ENCODE peak calls at places on chromosome 16, in seven cellular contexts. C is ureter; U is epithelial cell of esophagus; Z is stimulated activated CD8-positive, alpha-beta memory T cell treated with anti-CD3 and anti-CD28 coated beads, Interleukin-15, amount 100 ng/mL, for 24 hours; S is amniotic epithelial cell; D is ACHN; G is astrocyte of the spinal cord. N is an unnamed sample.
A peak's percentile ranks its signal among the peaks of the same experiment; 100 is the strongest.

GRCh38 chr16:74732951-74733350 is 32.3 kb upstream of the MLKL start:
- DNase-seq in S (no peak), Z (no peak), U (no peak), D (no peak), G (no peak), C (no peak), N (no peak)

GRCh38 chr16:1971678-1972489 is at the start of gene TBL3:
- DNase-seq in C (peak; percentile 96), S (peak; percentile 89), G (peak; percentile 96), U (peak; percentile 95), D (peak; percentile 99), Z (peak; percentile 99), N (peak; percentile 99)

GRCh38 chr16:21301168-21301894 is 23.2 kb upstream of the CRYM start:
- DNase-seq in U (peak; percentile 95), C (peak; percentile 79), Z (no peak), G (peak; percentile 73), S (peak; percentile 52), D (peak; percentile 95), N (peak; percentile 43)

GRCh38 chr16:85215478-85216120 is 103.3 kb upstream of the CIBAR2 start:
- DNase-seq in C (no peak), Z (no peak), G (no peak), S (no peak), D (no peak), U (no peak), N (no peak)

GRCh38 chr16:87706278-87707000 is 59.3 kb downstream of the KLHDC4 start:
- DNase-seq in Z (no peak), U (no peak), C (no peak), G (no peak), D (no peak), S (no peak), N (no peak)

GRCh38 chr16:8567355-8568230 is 22.7 kb downstream of the TMEM114 start:
- DNase-seq in D (peak; percentile 97), G (peak; percentile 88), C (peak; percentile 84), U (peak; percentile 89), Z (peak; percentile 31), S (peak; percentile 86), N (peak; percentile 88)

GRCh38 chr16:53257001-53257400 is 177.3 kb upstream of the RBL2 start:
- DNase-seq in S (peak; percentile 67), Z (no peak), G (peak; percentile 42), D (peak; percentile 58), C (no peak), U (peak; percentile 45), N (no peak)

GRCh38 chr16:318628-319027 is 33.9 kb downstream of the AXIN1 start:
- DNase-seq in S (no peak), C (no peak), Z (no peak), D (peak; percentile 31), U (no peak), G (no peak), N (peak; percentile 39)

GRCh38 chr16:81632392-81633146 is 146.5 kb upstream of the PLCG2 start:
- DNase-seq in S (peak; percentile 67), C (peak; percentile 67), Z (peak; percentile 21), U (peak; percentile 89), D (peak; percentile 52), G (peak; percentile 94), N (no peak)

GRCh38 chr16:84940670-84941551 is 70.4 kb downstream of the ZDHHC7 start:
- DNase-seq in G (no peak), S (no peak), D (no peak), C (no peak), U (no peak), Z (no peak), N (no peak)

GRCh38 chr16:69939821-69940585 is 11.1 kb upstream of the CLEC18A start:
- DNase-seq in U (no peak), G (no peak), D (no peak), S (no peak), Z (no peak), C (no peak), N (no peak)